ENCODE peak calls at places on chromosome 7, in four cellular contexts. S is stimulated activated CD8-positive, alpha-beta memory T cell treated with anti-CD3 and anti-CD28 coated beads, Interleukin-7, amount 100 ng/mL, for 48 hours; H is stimulated activated CD4-positive, alpha-beta T cell treated with anti-CD3 and anti-CD28 coated beads, Interleukin-15, amount 100 ng/mL, for 1 hour; X is astrocyte. F is an unnamed sample.

GRCh38 chr7:69756235-69756634 is 158.0 kb downstream of the AUTS2 start:
- DNase-seq in S (no peak), X (peak; percentile 41), H (no peak), F (no peak)

GRCh38 chr7:91249506-91250233 is 14.6 kb upstream of the FZD1 start:
- DNase-seq in H (no peak), X (peak; percentile 66), S (no peak), F (no peak)

GRCh38 chr7:94396044-94396443 is 1.3 kb downstream of the COL1A2 start:
- DNase-seq in H (no peak), S (no peak), X (peak; percentile 78), F (no peak)

GRCh38 chr7:66615699-66616098 is 13.0 kb upstream of the KCTD7 start:
- DNase-seq in S (no peak), X (no peak), H (no peak), F (no peak)

GRCh38 chr7:140726304-140726703 is 29.8 kb downstream of the NDUFB2 start:
- DNase-seq in X (no peak), S (no peak), H (no peak), F (no peak)

GRCh38 chr7:4951903-4952636 is 6.9 kb downstream of the MMD2 start:
- DNase-seq in H (no peak), X (peak; percentile 2), S (no peak), F (no peak)

GRCh38 chr7:148108381-148108780 is 482.2 kb upstream of the C7orf33 start:
- DNase-seq in X (no peak), S (no peak), H (no peak), F (no peak)

GRCh38 chr7:100171087-100171681 is 2.8 kb upstream of the GAL3ST4 start:
- DNase-seq in S (no peak), H (no peak), X (no peak), F (no peak)

GRCh38 chr7:17230099-17230807 is 68.2 kb upstream of the AHR start:
- DNase-seq in X (no peak), S (no peak), H (no peak), F (no peak)

GRCh38 chr7:44374007-44374763 is 48.8 kb upstream of the CAMK2B start:
- DNase-seq in X (no peak), S (no peak), H (no peak), F (no peak)

GRCh38 chr7:72007018-72007417 is 405.1 kb downstream of the CALN1 start:
- DNase-seq in H (no peak), S (no peak), X (no peak), F (no peak)

GRCh38 chr7:2165610-2166594 is 66.8 kb downstream of the MAD1L1 start:
- DNase-seq in X (no peak), S (no peak), H (no peak), F (no peak)

GRCh38 chr7:151019130-151019447 is 5.2 kb downstream of the ATG9B start:
- DNase-seq in S (no peak), X (no peak), H (no peak), F (no peak)

GRCh38 chr7:114530074-114530611 is 115.5 kb downstream of the FOXP2 start:
- DNase-seq in X (peak; percentile 8), H (no peak), S (no peak), F (no peak)

GRCh38 chr7:8121243-8121642 is 140.7 kb downstream of the ICA1 start:
- DNase-seq in S (no peak), H (no peak), X (no peak), F (no peak)

GRCh38 chr7:3279147-3279818 is 21.8 kb upstream of the SDK1 start:
- DNase-seq in S (no peak), H (no peak), X (no peak), F (no peak)

GRCh38 chr7:101488826-101489572 is 126.3 kb downstream of the COL26A1 start:
- DNase-seq in H (no peak), S (no peak), X (no peak), F (no peak)

GRCh38 chr7:12732428-12732827 is 45.0 kb downstream of the ARL4A start:
- DNase-seq in H (no peak), S (no peak), X (no peak), F (no peak)

GRCh38 chr7:157488326-157488725 is 151.5 kb downstream of the DNAJB6 start:
- DNase-seq in H (no peak), X (peak; percentile 27), S (no peak), F (no peak)

GRCh38 chr7:95794917-95795515 is 22.7 kb downstream of the DYNC1I1 start:
- DNase-seq in S (no peak), H (no peak), X (no peak), F (no peak)

GRCh38 chr7:142813262-142813661 is 41.6 kb upstream of the EPHB6 start:
- DNase-seq in X (peak; percentile 79), H (no peak), S (no peak), F (no peak)

GRCh38 chr7:88306590-88307048 is at the start of gene STEAP4:
- DNase-seq in S (no peak), H (no peak), X (peak; percentile 44), F (no peak)

GRCh38 chr7:101681170-101682007 is 52.3 kb upstream of the MYL10 start:
- DNase-seq in H (no peak), X (peak; percentile 85), S (no peak), F (no peak)

GRCh38 chr7:157738064-157738460 is 401.3 kb downstream of the DNAJB6 start:
- DNase-seq in S (no peak), X (peak; percentile 20), H (no peak), F (no peak)

GRCh38 chr7:151229249-151229648 is 2.2 kb upstream of the ABCF2 start:
- DNase-seq in S (no peak), H (no peak), X (no peak), F (no peak)

GRCh38 chr7:2730846-2731770 is 43.1 kb downstream of the AMZ1 start:
- DNase-seq in X (no peak), S (no peak), H (no peak), F (no peak)

GRCh38 chr7:24119852-24120251 is 164.1 kb upstream of the NPY start:
- DNase-seq in X (no peak), S (no peak), H (no peak), F (no peak)

GRCh38 chr7:30635798-30636197 is 41.1 kb downstream of the GARS1 start:
- DNase-seq in H (no peak), X (no peak), S (no peak), F (no peak)

GRCh38 chr7:44277851-44278250 is 47.5 kb downstream of the CAMK2B start:
- DNase-seq in H (no peak), S (no peak), X (no peak), F (no peak)

GRCh38 chr7:11667071-11667809 is 164.8 kb downstream of the THSD7A start:
- DNase-seq in H (no peak), S (no peak), X (no peak), F (no peak)

F was measured in activated CD8-positive, alpha-beta memory T cell treated with anti-CD3 and anti-CD28 coated beads for 48 hours.